ENCODE peak calls at places on chromosomes 3 and 15, in eight cellular contexts. X is tibial artery; K is fibroblast of mammary gland; O is H9; A is cardiac fibroblast; I is CD4-positive, alpha-beta T cell; V is LNCaP clone FGC; N is kidney epithelial cell. W is an unnamed sample.
A peak's percentile ranks its signal among the peaks of the same experiment; 100 is the strongest.

GRCh38 chr15:84685304-84685703 is 27.3 kb upstream of the NMB start:
- DNase-seq in I (no peak), X (peak; percentile 73), A (peak; percentile 97), N (peak; percentile 19), O (no peak), K (peak; percentile 95), V (no peak), W (no peak)

GRCh38 chr15:31062310-31062964 is 39.1 kb downstream of the TRPM1 start:
- DNase-seq in X (no peak), N (no peak), A (no peak), O (no peak), I (no peak), V (no peak), K (peak; percentile 54), W (no peak)

GRCh38 chr15:74983725-74984231 is 11.6 kb upstream of the SCAMP5 start:
- DNase-seq in N (no peak), A (no peak), O (no peak), K (peak; percentile 56), I (no peak), X (no peak), V (no peak), W (no peak)

GRCh38 chr15:52466134-52466701 is 62.5 kb downstream of the MYO5A start:
- DNase-seq in X (peak; percentile 76), I (no peak), O (peak; percentile 68), A (no peak), N (no peak), K (no peak), V (no peak), W (peak; percentile 84)

GRCh38 chr3:50570508-50571279 is 1.4 kb downstream of the HEMK1 start:
- DNase-seq in V (no peak), A (no peak), N (no peak), O (no peak), X (no peak), I (no peak), K (no peak), W (no peak)

GRCh38 chr15:85581495-85581894 is 201.1 kb downstream of the AKAP13 start:
- DNase-seq in X (peak; percentile 85), A (peak; percentile 83), V (no peak), O (no peak), N (no peak), I (peak; percentile 38), K (peak; percentile 28), W (no peak)

GRCh38 chr3:178022599-178022998 is 513.6 kb upstream of the KCNMB2 start:
- DNase-seq in V (no peak), I (no peak), A (no peak), O (no peak), N (no peak), X (no peak), K (peak; percentile 55), W (no peak)

GRCh38 chr15:89299896-89300295 is 34.7 kb downstream of the POLG start:
- DNase-seq in A (peak; percentile 61), K (peak; percentile 58), O (no peak), X (no peak), V (peak; percentile 14), N (no peak), I (no peak), W (no peak)

GRCh38 chr15:99151156-99151555 is 46.3 kb downstream of the SYNM start:
- DNase-seq in X (no peak), A (no peak), I (no peak), O (peak; percentile 8), V (no peak), K (no peak), N (no peak), W (no peak)

GRCh38 chr15:99145778-99146177 is 40.9 kb downstream of the SYNM start:
- DNase-seq in I (no peak), O (no peak), K (no peak), A (no peak), N (no peak), X (no peak), V (no peak), W (no peak)

GRCh38 chr15:99146661-99147060 is 41.8 kb downstream of the SYNM start:
- DNase-seq in N (no peak), X (no peak), A (no peak), K (no peak), I (no peak), V (no peak), O (no peak), W (no peak)

GRCh38 chr15:99149366-99149765 is 44.5 kb downstream of the SYNM start:
- DNase-seq in K (no peak), N (no peak), A (no peak), I (no peak), O (peak; percentile 8), V (no peak), X (no peak), W (no peak)

GRCh38 chr15:99148851-99149276 is 44.0 kb downstream of the SYNM start:
- DNase-seq in A (no peak), O (peak; percentile 23), V (no peak), I (no peak), N (no peak), K (no peak), X (no peak), W (no peak)
- TF ChIP-seq CTCF in A (no peak), O (no peak), V (no peak), I (no peak), N (no peak), K (no peak), X (no peak), W (no peak)

DNA sequence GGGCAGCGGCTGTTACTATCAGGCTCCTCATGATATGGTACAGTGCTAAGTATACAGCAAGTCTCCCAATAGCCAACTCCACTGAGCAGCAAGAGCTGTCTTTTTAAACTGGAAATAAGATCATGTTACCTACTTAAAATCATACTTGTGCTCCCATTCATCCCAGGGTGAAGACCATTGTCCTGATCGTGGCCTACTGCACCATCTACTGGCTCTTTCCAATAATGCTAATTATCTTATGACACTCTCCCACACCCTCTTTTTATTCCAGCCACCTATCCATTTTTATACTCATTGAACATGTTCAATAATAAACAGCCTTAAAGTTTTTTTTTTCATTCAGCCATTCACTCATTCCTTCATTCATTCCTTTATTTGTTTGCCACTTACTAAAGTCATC is 117.7 kb downstream of the GBE1 start:
- DNase-seq in V (peak; percentile 10), A (peak; percentile 46), I (no peak), N (no peak), K (peak; percentile 36), X (no peak), O (no peak), W (no peak)
- TF ChIP-seq CTCF in V (peak; percentile 55), A (no peak), I (no peak), N (no peak), K (peak; percentile 25), X (peak; percentile 14), O (peak; percentile 61), W (no peak)

DNA sequence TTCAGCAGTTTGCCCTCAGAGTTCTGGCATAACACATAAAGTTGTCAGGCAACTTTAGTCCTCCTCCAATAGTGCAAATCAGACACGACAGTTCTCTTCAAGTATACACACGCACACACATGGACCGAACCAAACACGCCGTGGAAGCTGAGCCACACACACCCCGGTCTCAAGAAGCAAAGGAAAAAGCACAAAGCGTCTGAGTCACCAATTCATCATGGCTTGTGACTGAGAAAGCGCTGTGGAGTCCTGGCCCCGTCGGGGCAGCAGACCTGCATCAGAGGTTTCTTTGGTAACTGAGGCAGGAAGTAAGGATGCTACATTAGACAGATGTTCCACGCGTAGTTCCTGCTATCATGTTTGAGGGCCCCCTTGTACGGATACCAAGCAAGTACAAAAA is 85.7 kb downstream of the VGLL4 start:
- DNase-seq in I (no peak), V (no peak), K (peak; percentile 95), A (peak; percentile 93), O (no peak), X (peak; percentile 75), N (peak; percentile 51), W (no peak)
- TF ChIP-seq CTCF in I (no peak), V (no peak), K (no peak), A (no peak), O (no peak), X (no peak), N (no peak), W (no peak)

DNA sequence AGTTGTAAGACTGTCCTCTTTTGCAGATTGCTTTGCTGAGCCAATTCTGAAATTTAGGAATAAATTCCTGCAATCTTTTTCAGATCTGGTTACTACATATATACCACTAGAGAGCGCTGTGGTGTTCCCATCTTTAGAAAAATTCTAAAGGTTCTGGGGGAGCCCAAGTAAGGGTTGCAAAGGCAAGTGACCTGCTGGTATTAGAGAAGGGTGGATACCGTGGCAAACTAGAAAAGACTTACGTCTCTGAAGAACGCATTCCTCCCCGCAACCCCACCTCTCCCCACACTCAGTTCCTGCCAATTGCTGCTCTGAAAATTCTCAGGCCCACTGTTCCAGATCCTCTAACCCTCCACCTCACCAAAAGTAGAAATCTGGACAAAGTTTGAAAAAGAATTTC is 48.5 kb downstream of the EFHB start:
- DNase-seq in X (no peak), V (no peak), K (peak; percentile 49), N (no peak), A (peak; percentile 61), I (no peak), O (peak; percentile 35), W (peak; percentile 41)
- TF ChIP-seq CTCF in X (peak; percentile 25), V (peak; percentile 41), K (peak; percentile 60), N (peak; percentile 59), A (peak; percentile 53), I (peak; percentile 63), O (peak; percentile 81), W (peak; percentile 25)

GRCh38 chr3:4571690-4572334 is 78.7 kb downstream of the ITPR1 start:
- DNase-seq in K (peak; percentile 19), N (no peak), V (no peak), I (no peak), A (peak; percentile 32), X (no peak), O (no peak), W (no peak)
- TF ChIP-seq CTCF in K (no peak), N (no peak), V (no peak), I (peak; percentile 22), A (peak; percentile 11), X (no peak), O (peak; percentile 56), W (no peak)

DNA sequence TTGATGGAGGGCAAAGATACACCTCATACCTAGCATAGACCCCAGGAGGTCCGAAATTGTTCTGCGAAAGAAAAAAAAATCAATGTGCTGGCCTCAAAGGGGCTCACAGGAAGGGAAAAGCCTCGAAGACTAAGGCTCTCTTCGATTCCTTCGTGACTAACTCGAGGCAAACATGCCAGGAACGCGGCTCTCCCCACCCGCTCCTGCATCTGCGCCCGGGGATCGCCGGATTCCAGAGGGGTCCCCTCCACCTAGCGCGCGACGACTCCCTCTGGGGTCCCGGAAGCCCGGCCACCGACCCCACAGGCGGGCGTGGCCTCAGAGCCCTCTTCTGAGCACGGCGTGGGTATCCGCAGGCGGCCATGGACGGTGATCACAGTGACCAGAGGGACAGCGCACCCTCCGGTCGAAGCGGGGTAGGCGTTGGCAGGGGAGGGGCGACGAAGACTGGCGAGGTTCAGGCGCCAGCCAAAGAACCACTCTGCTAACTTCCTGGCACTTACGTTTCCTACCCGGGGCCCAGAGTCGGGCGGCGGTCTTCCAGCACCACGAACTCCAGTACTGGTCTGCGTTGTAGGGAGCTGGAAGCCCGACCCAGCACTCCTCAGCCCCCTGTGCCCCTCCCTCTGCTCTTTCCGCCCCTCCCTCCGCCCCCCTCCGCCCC is 517 bp upstream of the EIF3J start:
- DNase-seq in N (peak; percentile 56), V (peak; percentile 71), K (peak; percentile 58), A (peak; percentile 75), I (no peak), X (peak; percentile 93), O (peak; percentile 96), W (no peak)
- TF ChIP-seq CTCF in N (peak; percentile 49), V (peak; percentile 60), K (peak; percentile 41), A (peak; percentile 51), I (no peak), X (peak; percentile 43), O (peak; percentile 57), W (peak; percentile 70)